ENCODE peak calls at places on chromosomes 7 and 10, in seven cellular contexts. D, P, A, L, R, T and K are unnamed samples.

GRCh38 chr10:21292763-21293517 is 232.5 kb downstream of the SKIDA1 start:
- DNase-seq in D (peak; percentile 95), P (peak; percentile 58), A (peak; percentile 84), L (no peak), R (no peak), T (no peak), K (no peak)

GRCh38 chr10:116719712-116720111 is 22.7 kb downstream of the HSPA12A start:
- DNase-seq in D (no peak), P (no peak), A (no peak), L (no peak), R (no peak), T (no peak), K (no peak)

GRCh38 chr7:73521636-73522080 is 435 bp downstream of the BAZ1B start:
- DNase-seq in D (no peak), P (peak; percentile 75), A (peak; percentile 13), L (peak; percentile 91), R (peak; percentile 94), T (no peak), K (no peak)

GRCh38 chr7:1624999-1625927 is 44.8 kb upstream of the ELFN1 start:
- DNase-seq in D (no peak), P (no peak), A (no peak), L (no peak), R (peak; percentile 27), T (no peak), K (no peak)

GRCh38 chr7:38393874-38394273 is 120.4 kb upstream of the TARP start:
- DNase-seq in D (no peak), P (no peak), A (no peak), L (no peak), R (no peak), T (no peak), K (no peak)

GRCh38 chr10:96043895-96044580 is 655 bp downstream of the CCNJ start:
- DNase-seq in D (no peak), P (peak; percentile 71), A (peak; percentile 24), L (peak; percentile 51), R (peak; percentile 83), T (no peak), K (no peak)

GRCh38 chr10:117553171-117553814 is 10.7 kb downstream of the EMX2 start:
- DNase-seq in D (no peak), P (peak; percentile 67), A (no peak), L (no peak), R (no peak), T (no peak), K (no peak)

GRCh38 chr7:128103498-128104108 is 72.4 kb upstream of the LRRC4 start:
- DNase-seq in D (no peak), P (no peak), A (peak; percentile 85), L (no peak), R (peak; percentile 66), T (no peak), K (no peak)

GRCh38 chr7:95642173-95642572 is 45.9 kb upstream of the PDK4 start:
- DNase-seq in D (no peak), P (no peak), A (no peak), L (no peak), R (no peak), T (no peak), K (no peak)

GRCh38 chr10:103897241-103897774 is 20.7 kb downstream of the STN1 start:
- DNase-seq in D (no peak), P (no peak), A (no peak), L (no peak), R (no peak), T (no peak), K (no peak)

GRCh38 chr10:62643612-62644587 is 160.6 kb upstream of the ADO start:
- DNase-seq in D (no peak), P (no peak), A (no peak), L (no peak), R (no peak), T (no peak), K (no peak)

GRCh38 chr7:100691676-100692577 is 2.1 kb downstream of the GIGYF1 start:
- DNase-seq in D (no peak), P (peak; percentile 96), A (peak; percentile 72), L (peak; percentile 82), R (peak; percentile 98), T (no peak), K (no peak)

GRCh38 chr10:86261933-86262665 is 104.5 kb downstream of the GRID1 start:
- DNase-seq in D (no peak), P (peak; percentile 67), A (peak; percentile 5), L (peak; percentile 17), R (no peak), T (peak; percentile 21), K (peak; percentile 7)

GRCh38 chr7:108455524-108455832 is 758 bp downstream of the NRCAM start:
- DNase-seq in D (no peak), P (no peak), A (no peak), L (no peak), R (no peak), T (no peak), K (no peak)

GRCh38 chr7:149468208-149468607 is 7.3 kb upstream of the ZNF777 start:
- DNase-seq in D (no peak), P (no peak), A (no peak), L (no peak), R (no peak), T (no peak), K (no peak)

GRCh38 chr10:124131176-124131575 is 37.8 kb upstream of the CHST15 start:
- DNase-seq in D (no peak), P (no peak), A (no peak), L (no peak), R (no peak), T (no peak), K (no peak)

GRCh38 chr10:60238408-60239100 is 151.1 kb downstream of the ANK3 start:
- DNase-seq in D (peak; percentile 2), P (no peak), A (no peak), L (no peak), R (peak; percentile 18), T (peak; percentile 23), K (peak; percentile 15)

GRCh38 chr7:15848362-15848761 is 161.9 kb upstream of the MEOX2 start:
- DNase-seq in D (no peak), P (no peak), A (no peak), L (no peak), R (no peak), T (no peak), K (no peak)

GRCh38 chr10:5935628-5936027 is 41.7 kb downstream of the IL15RA start:
- DNase-seq in D (no peak), P (no peak), A (no peak), L (no peak), R (no peak), T (no peak), K (no peak)

GRCh38 chr7:41886257-41886905 is 183.5 kb upstream of the INHBA start:
- DNase-seq in D (no peak), P (no peak), A (no peak), L (no peak), R (no peak), T (no peak), K (no peak)

GRCh38 chr10:87861566-87861952 is 1.8 kb downstream of the KLLN start:
- DNase-seq in D (no peak), P (no peak), A (peak; percentile 82), L (peak; percentile 38), R (no peak), T (peak; percentile 47), K (no peak)

GRCh38 chr10:69409968-69410367 is 6.8 kb downstream of the TACR2 start:
- DNase-seq in D (no peak), P (no peak), A (no peak), L (no peak), R (no peak), T (peak; percentile 60), K (no peak)
- TF ChIP-seq POLR2AphosphoS5 in D (no peak), P (no peak), A (no peak), L (no peak), R (no peak), T (no peak), K (no peak)

GRCh38 chr10:51651063-51651462 is 48.3 kb downstream of the CSTF2T start:
- DNase-seq in D (no peak), P (no peak), A (no peak), L (no peak), R (no peak), T (no peak), K (no peak)
- TF ChIP-seq SIN3A in D (no peak), P (no peak), A (no peak), L (no peak), R (no peak), T (no peak), K (no peak)

DNA sequence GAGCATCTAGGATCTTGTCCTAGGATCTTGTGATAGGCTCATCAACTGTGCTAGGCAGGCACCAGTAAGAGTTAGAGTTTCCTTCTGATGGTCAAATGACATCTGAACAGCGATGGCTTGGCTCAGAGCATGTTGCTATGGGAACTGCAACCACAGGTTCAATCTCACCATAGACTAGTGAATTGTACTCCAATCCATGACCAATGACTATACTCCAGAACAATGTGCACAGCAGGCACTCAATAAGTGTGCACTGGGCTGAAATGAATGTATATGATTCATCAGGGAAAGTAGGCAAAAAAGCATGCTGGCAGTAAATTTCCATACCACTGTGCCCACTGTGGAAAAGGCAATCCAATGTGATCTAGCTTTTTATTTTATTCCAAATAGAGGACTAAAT is 163.6 kb upstream of the HPS1 start:
- DNase-seq in D (no peak), P (no peak), A (no peak), L (no peak), R (no peak), T (no peak), K (no peak)
- TF ChIP-seq POLR2AphosphoS5 in D (no peak), P (no peak), A (no peak), L (no peak), R (no peak), T (no peak), K (no peak)

DNA sequence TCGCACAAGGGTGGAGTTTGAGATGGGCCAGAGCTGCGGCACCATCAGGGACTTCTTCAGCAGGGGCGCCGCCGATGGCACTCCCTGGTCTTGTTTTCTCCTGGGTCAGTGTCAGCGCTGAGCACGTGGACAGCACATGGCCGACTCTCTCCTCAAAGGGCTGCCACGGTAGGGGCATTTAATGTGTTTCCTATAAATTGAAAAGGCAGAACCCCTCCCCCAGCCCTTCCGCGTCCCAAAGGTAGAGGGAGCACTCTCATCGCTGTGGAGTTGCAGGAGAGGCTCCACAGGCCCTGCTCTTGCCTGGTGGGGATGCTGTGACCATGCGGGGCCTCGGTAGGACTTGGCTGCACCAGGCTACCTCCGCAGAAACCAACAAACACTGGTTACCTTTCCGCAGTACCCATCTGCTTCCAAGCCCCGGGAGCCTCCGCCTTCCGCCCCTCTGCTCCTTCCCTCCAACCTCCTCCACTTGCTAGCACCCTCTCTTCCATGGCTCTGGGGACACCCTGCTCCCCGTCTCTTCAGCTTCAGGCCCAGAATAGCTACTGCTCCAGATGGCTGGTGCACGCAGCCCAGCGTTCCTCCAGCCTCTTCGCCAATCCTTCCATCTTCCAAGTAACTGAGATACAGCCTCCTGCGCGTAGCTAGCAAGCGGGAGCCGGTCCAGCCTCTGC is 166.3 kb upstream of the ADCY1 start:
- DNase-seq in D (no peak), P (peak; percentile 82), A (no peak), L (peak; percentile 20), R (no peak), T (no peak), K (no peak)
- TF ChIP-seq SIN3A in D (no peak), P (no peak), A (no peak), L (no peak), R (no peak), T (no peak), K (no peak)

GRCh38 chr7:143380646-143381426 is at the start of gene ZYX:
- DNase-seq in D (peak; percentile 64), P (peak; percentile 91), A (peak; percentile 84), L (peak; percentile 98), R (peak; percentile 99), T (peak; percentile 39), K (peak; percentile 66)
- TF ChIP-seq POLR2AphosphoS5 in D (peak; percentile 78), P (peak; percentile 39), A (peak; percentile 40), L (peak; percentile 87), R (peak; percentile 58), T (peak; percentile 79), K (peak; percentile 62)